ENCODE peak calls at places on chromosomes 6 and 20, in five cellular contexts. One of them, this sample, is unnamed.

GRCh38 chr6:56961151-56961550 is 6.2 kb downstream of the BEND6 start:
- DNase-seq in amniotic stem cell: no peak
- DNase-seq in psoas muscle: no peak
- DNase-seq in stimulated activated CD8-positive, alpha-beta memory T cell treated with anti-CD3 and anti-CD28 coated beads, Interleukin-2, amount 100 ng/mL, for 1 hour: no peak
- DNase-seq in activated T-helper 1 cell treated with Interleukin-2 at 50 U/mL for 16 hours: no peak
- DNase-seq in this sample: no peak

GRCh38 chr6:15017251-15017650 is 228.6 kb upstream of the JARID2 start:
- DNase-seq in amniotic stem cell: no peak
- DNase-seq in psoas muscle: peak
- DNase-seq in stimulated activated CD8-positive, alpha-beta memory T cell treated with anti-CD3 and anti-CD28 coated beads, Interleukin-2, amount 100 ng/mL, for 1 hour: no peak
- DNase-seq in activated T-helper 1 cell treated with Interleukin-2 at 50 U/mL for 16 hours: no peak
- DNase-seq in this sample: no peak

GRCh38 chr20:24953621-24954133 is 4.6 kb downstream of the CST7 start:
- DNase-seq in amniotic stem cell: no peak
- DNase-seq in psoas muscle: no peak
- DNase-seq in stimulated activated CD8-positive, alpha-beta memory T cell treated with anti-CD3 and anti-CD28 coated beads, Interleukin-2, amount 100 ng/mL, for 1 hour: no peak
- DNase-seq in activated T-helper 1 cell treated with Interleukin-2 at 50 U/mL for 16 hours: no peak
- DNase-seq in this sample: no peak

GRCh38 chr6:40948598-40948997 is 90.4 kb downstream of the UNC5CL start:
- DNase-seq in amniotic stem cell: no peak
- DNase-seq in psoas muscle: no peak
- DNase-seq in stimulated activated CD8-positive, alpha-beta memory T cell treated with anti-CD3 and anti-CD28 coated beads, Interleukin-2, amount 100 ng/mL, for 1 hour: no peak
- DNase-seq in activated T-helper 1 cell treated with Interleukin-2 at 50 U/mL for 16 hours: no peak
- DNase-seq in this sample: no peak

GRCh38 chr20:58112017-58112781 is 116.3 kb downstream of the ANKRD60 start:
- DNase-seq in amniotic stem cell: peak
- DNase-seq in psoas muscle: no peak
- DNase-seq in stimulated activated CD8-positive, alpha-beta memory T cell treated with anti-CD3 and anti-CD28 coated beads, Interleukin-2, amount 100 ng/mL, for 1 hour: no peak
- DNase-seq in activated T-helper 1 cell treated with Interleukin-2 at 50 U/mL for 16 hours: no peak
- DNase-seq in this sample: no peak

GRCh38 chr20:10376271-10377075 is 57.5 kb downstream of the MKKS start:
- DNase-seq in amniotic stem cell: no peak
- DNase-seq in psoas muscle: no peak
- DNase-seq in stimulated activated CD8-positive, alpha-beta memory T cell treated with anti-CD3 and anti-CD28 coated beads, Interleukin-2, amount 100 ng/mL, for 1 hour: no peak
- DNase-seq in activated T-helper 1 cell treated with Interleukin-2 at 50 U/mL for 16 hours: no peak
- DNase-seq in this sample: no peak

GRCh38 chr6:153092082-153093013 is 38.7 kb downstream of the RGS17 start:
- DNase-seq in amniotic stem cell: peak
- DNase-seq in psoas muscle: no peak
- DNase-seq in stimulated activated CD8-positive, alpha-beta memory T cell treated with anti-CD3 and anti-CD28 coated beads, Interleukin-2, amount 100 ng/mL, for 1 hour: no peak
- DNase-seq in activated T-helper 1 cell treated with Interleukin-2 at 50 U/mL for 16 hours: no peak
- DNase-seq in this sample: no peak

GRCh38 chr6:14131579-14131978 is 14.0 kb downstream of the CD83 start:
- DNase-seq in amniotic stem cell: no peak
- DNase-seq in psoas muscle: no peak
- DNase-seq in stimulated activated CD8-positive, alpha-beta memory T cell treated with anti-CD3 and anti-CD28 coated beads, Interleukin-2, amount 100 ng/mL, for 1 hour: no peak
- DNase-seq in activated T-helper 1 cell treated with Interleukin-2 at 50 U/mL for 16 hours: no peak
- DNase-seq in this sample: no peak

GRCh38 chr6:143575840-143576498 is 64.4 kb upstream of the FUCA2 start:
- DNase-seq in amniotic stem cell: no peak
- DNase-seq in psoas muscle: no peak
- DNase-seq in stimulated activated CD8-positive, alpha-beta memory T cell treated with anti-CD3 and anti-CD28 coated beads, Interleukin-2, amount 100 ng/mL, for 1 hour: no peak
- DNase-seq in activated T-helper 1 cell treated with Interleukin-2 at 50 U/mL for 16 hours: no peak
- DNase-seq in this sample: no peak

GRCh38 chr6:12473494-12473893 is 183.3 kb downstream of the EDN1 start:
- DNase-seq in amniotic stem cell: no peak
- DNase-seq in psoas muscle: no peak
- DNase-seq in stimulated activated CD8-positive, alpha-beta memory T cell treated with anti-CD3 and anti-CD28 coated beads, Interleukin-2, amount 100 ng/mL, for 1 hour: no peak
- DNase-seq in activated T-helper 1 cell treated with Interleukin-2 at 50 U/mL for 16 hours: no peak
- DNase-seq in this sample: no peak

GRCh38 chr6:116531675-116532570 is 13.6 kb downstream of the TRAPPC3L start:
- DNase-seq in amniotic stem cell: peak
- DNase-seq in psoas muscle: no peak
- DNase-seq in stimulated activated CD8-positive, alpha-beta memory T cell treated with anti-CD3 and anti-CD28 coated beads, Interleukin-2, amount 100 ng/mL, for 1 hour: no peak
- DNase-seq in activated T-helper 1 cell treated with Interleukin-2 at 50 U/mL for 16 hours: peak
- DNase-seq in this sample: peak

GRCh38 chr6:13355969-13356368 is 27.6 kb upstream of the TBC1D7 start:
- DNase-seq in amniotic stem cell: no peak
- DNase-seq in psoas muscle: no peak
- DNase-seq in stimulated activated CD8-positive, alpha-beta memory T cell treated with anti-CD3 and anti-CD28 coated beads, Interleukin-2, amount 100 ng/mL, for 1 hour: no peak
- DNase-seq in activated T-helper 1 cell treated with Interleukin-2 at 50 U/mL for 16 hours: no peak
- DNase-seq in this sample: no peak

GRCh38 chr6:105991561-105992314 is 94.4 kb upstream of the PRDM1 start:
- DNase-seq in amniotic stem cell: no peak
- DNase-seq in psoas muscle: no peak
- DNase-seq in stimulated activated CD8-positive, alpha-beta memory T cell treated with anti-CD3 and anti-CD28 coated beads, Interleukin-2, amount 100 ng/mL, for 1 hour: no peak
- DNase-seq in activated T-helper 1 cell treated with Interleukin-2 at 50 U/mL for 16 hours: no peak
- DNase-seq in this sample: peak

GRCh38 chr6:110537208-110538123 is 61.1 kb upstream of the SLC22A16 start:
- DNase-seq in amniotic stem cell: peak
- DNase-seq in psoas muscle: no peak
- DNase-seq in stimulated activated CD8-positive, alpha-beta memory T cell treated with anti-CD3 and anti-CD28 coated beads, Interleukin-2, amount 100 ng/mL, for 1 hour: no peak
- DNase-seq in activated T-helper 1 cell treated with Interleukin-2 at 50 U/mL for 16 hours: no peak
- DNase-seq in this sample: no peak

GRCh38 chr6:37135835-37136694 is 33.9 kb upstream of the PIM1 start:
- DNase-seq in amniotic stem cell: no peak
- DNase-seq in psoas muscle: no peak
- DNase-seq in stimulated activated CD8-positive, alpha-beta memory T cell treated with anti-CD3 and anti-CD28 coated beads, Interleukin-2, amount 100 ng/mL, for 1 hour: no peak
- DNase-seq in activated T-helper 1 cell treated with Interleukin-2 at 50 U/mL for 16 hours: no peak
- DNase-seq in this sample: no peak

GRCh38 chr6:111975501-111975900 is 78.4 kb upstream of the CCN6 start:
- DNase-seq in amniotic stem cell: no peak
- DNase-seq in psoas muscle: no peak
- DNase-seq in stimulated activated CD8-positive, alpha-beta memory T cell treated with anti-CD3 and anti-CD28 coated beads, Interleukin-2, amount 100 ng/mL, for 1 hour: no peak
- DNase-seq in activated T-helper 1 cell treated with Interleukin-2 at 50 U/mL for 16 hours: no peak
- DNase-seq in this sample: no peak

GRCh38 chr6:157272866-157273755 is 50.2 kb downstream of the TMEM242 start:
- DNase-seq in amniotic stem cell: no peak
- DNase-seq in psoas muscle: no peak
- DNase-seq in stimulated activated CD8-positive, alpha-beta memory T cell treated with anti-CD3 and anti-CD28 coated beads, Interleukin-2, amount 100 ng/mL, for 1 hour: no peak
- DNase-seq in activated T-helper 1 cell treated with Interleukin-2 at 50 U/mL for 16 hours: no peak
- DNase-seq in this sample: no peak

GRCh38 chr20:15811951-15812350 is 761.3 kb downstream of the KIF16B start:
- DNase-seq in amniotic stem cell: no peak
- DNase-seq in psoas muscle: no peak
- DNase-seq in stimulated activated CD8-positive, alpha-beta memory T cell treated with anti-CD3 and anti-CD28 coated beads, Interleukin-2, amount 100 ng/mL, for 1 hour: no peak
- DNase-seq in activated T-helper 1 cell treated with Interleukin-2 at 50 U/mL for 16 hours: no peak
- DNase-seq in this sample: no peak

GRCh38 chr6:87706187-87706966 is 4.3 kb upstream of the AKIRIN2 start:
- DNase-seq in amniotic stem cell: peak
- DNase-seq in psoas muscle: no peak
- DNase-seq in stimulated activated CD8-positive, alpha-beta memory T cell treated with anti-CD3 and anti-CD28 coated beads, Interleukin-2, amount 100 ng/mL, for 1 hour: no peak
- DNase-seq in activated T-helper 1 cell treated with Interleukin-2 at 50 U/mL for 16 hours: no peak
- DNase-seq in this sample: no peak

GRCh38 chr6:36315921-36316320 is 20.8 kb downstream of the BNIP5 start:
- DNase-seq in amniotic stem cell: no peak
- DNase-seq in psoas muscle: no peak
- DNase-seq in stimulated activated CD8-positive, alpha-beta memory T cell treated with anti-CD3 and anti-CD28 coated beads, Interleukin-2, amount 100 ng/mL, for 1 hour: no peak
- DNase-seq in activated T-helper 1 cell treated with Interleukin-2 at 50 U/mL for 16 hours: no peak
- DNase-seq in this sample: no peak

GRCh38 chr20:63580796-63581461 is 6.9 kb upstream of the HELZ2 start:
- DNase-seq in amniotic stem cell: no peak
- DNase-seq in psoas muscle: no peak
- DNase-seq in stimulated activated CD8-positive, alpha-beta memory T cell treated with anti-CD3 and anti-CD28 coated beads, Interleukin-2, amount 100 ng/mL, for 1 hour: peak
- DNase-seq in activated T-helper 1 cell treated with Interleukin-2 at 50 U/mL for 16 hours: peak
- DNase-seq in this sample: no peak

GRCh38 chr6:116221067-116221466 is 32.8 kb downstream of the TSPYL4 start:
- DNase-seq in amniotic stem cell: peak
- DNase-seq in psoas muscle: no peak
- DNase-seq in stimulated activated CD8-positive, alpha-beta memory T cell treated with anti-CD3 and anti-CD28 coated beads, Interleukin-2, amount 100 ng/mL, for 1 hour: no peak
- DNase-seq in activated T-helper 1 cell treated with Interleukin-2 at 50 U/mL for 16 hours: no peak
- DNase-seq in this sample: no peak

GRCh38 chr6:47787620-47788497 is 6.0 kb downstream of the OPN5 start:
- DNase-seq in amniotic stem cell: peak
- DNase-seq in psoas muscle: peak
- DNase-seq in stimulated activated CD8-positive, alpha-beta memory T cell treated with anti-CD3 and anti-CD28 coated beads, Interleukin-2, amount 100 ng/mL, for 1 hour: peak
- DNase-seq in activated T-helper 1 cell treated with Interleukin-2 at 50 U/mL for 16 hours: peak
- DNase-seq in this sample: peak

GRCh38 chr6:47135772-47136171 is 93.6 kb upstream of the ADGRF1 start:
- DNase-seq in amniotic stem cell: peak
- DNase-seq in psoas muscle: no peak
- DNase-seq in stimulated activated CD8-positive, alpha-beta memory T cell treated with anti-CD3 and anti-CD28 coated beads, Interleukin-2, amount 100 ng/mL, for 1 hour: no peak
- DNase-seq in activated T-helper 1 cell treated with Interleukin-2 at 50 U/mL for 16 hours: no peak
- DNase-seq in this sample: no peak

This sample was measured in left colon.